ENCODE peak calls at places on chromosome 15, in seven cellular contexts. M, C, A, I, S, F and D are unnamed samples.

GRCh38 chr15:76337739-76338554 is 1.4 kb downstream of the ISL2 start:
- DNase-seq in A (no peak), C (no peak), S (peak; percentile 20), M (no peak), F (no peak), I (no peak), D (no peak)

GRCh38 chr15:36449084-36449661 is 130.3 kb upstream of the CDIN1 start:
- DNase-seq in A (no peak), M (no peak), S (no peak), C (no peak), I (no peak), F (no peak), D (no peak)

GRCh38 chr15:63367390-63367789 is 14.3 kb downstream of the CA12 start:
- DNase-seq in M (no peak), I (peak; percentile 87), S (no peak), F (no peak), A (no peak), C (no peak), D (no peak)

GRCh38 chr15:69034352-69034751 is 19.9 kb downstream of the NOX5 start:
- DNase-seq in M (peak; percentile 96), C (peak; percentile 60), S (no peak), F (no peak), A (no peak), I (no peak), D (no peak)

GRCh38 chr15:63374686-63375520 is 6.7 kb downstream of the CA12 start:
- DNase-seq in F (no peak), S (no peak), C (peak; percentile 27), M (peak; percentile 53), I (no peak), A (no peak), D (no peak)

GRCh38 chr15:66761723-66762595 is 59.9 kb downstream of the SMAD6 start:
- DNase-seq in C (no peak), S (no peak), M (peak; percentile 72), I (no peak), A (no peak), F (no peak), D (no peak)

GRCh38 chr15:85708402-85708932 is 86.3 kb downstream of the KLHL25 start:
- DNase-seq in F (no peak), C (no peak), M (no peak), A (no peak), I (no peak), S (no peak), D (no peak)

GRCh38 chr15:80556694-80557367 is 138.3 kb upstream of the ABHD17C start:
- DNase-seq in S (no peak), I (no peak), C (no peak), F (no peak), A (no peak), M (no peak), D (no peak)

GRCh38 chr15:50058231-50058630 is 60.8 kb downstream of the ATP8B4 start:
- DNase-seq in M (no peak), F (no peak), S (no peak), I (no peak), A (no peak), C (no peak), D (no peak)